ENCODE peak calls at places on chromosomes 12 and 14, in four cellular contexts. One of them, this sample, is unnamed. For H3K9me1, the result is how much of the 10 kb centered on the place peaks cover.

GRCh38 chr12:7583471-7583870 is 79.9 kb upstream of the CD163 start:
- DNase-seq in endothelial cell of umbilical vein: no peak
- DNase-seq in IMR-90: no peak
- DNase-seq in K562: no peak
- DNase-seq in this sample: no peak

GRCh38 chr14:22303589-22304195 is 285.3 kb downstream of the DAD1 start:
- DNase-seq in IMR-90: peak
- DNase-seq in endothelial cell of umbilical vein: peak
- DNase-seq in K562: no peak
- DNase-seq in this sample: no peak

GRCh38 chr12:1606021-1606622 is 11.7 kb upstream of the FBXL14 start:
- DNase-seq in K562: peak
- DNase-seq in endothelial cell of umbilical vein: peak
- DNase-seq in IMR-90: peak
- DNase-seq in this sample: peak

GRCh38 chr14:31529053-31529452 is 32.2 kb upstream of the NUBPL start:
- DNase-seq in endothelial cell of umbilical vein: no peak
- DNase-seq in IMR-90: peak
- DNase-seq in K562: no peak
- DNase-seq in this sample: no peak

GRCh38 chr14:70585221-70585620 is 15.2 kb downstream of the MED6 start:
- DNase-seq in K562: no peak
- DNase-seq in IMR-90: peak
- DNase-seq in endothelial cell of umbilical vein: no peak
- DNase-seq in this sample: no peak

GRCh38 chr14:101992708-101993107 is 28.3 kb downstream of the DYNC1H1 start:
- DNase-seq in K562: no peak
- DNase-seq in IMR-90: no peak
- DNase-seq in endothelial cell of umbilical vein: no peak
- DNase-seq in this sample: no peak

GRCh38 chr14:64736271-64737131 is 32.3 kb downstream of the PLEKHG3 start:
- DNase-seq in endothelial cell of umbilical vein: no peak
- DNase-seq in K562: peak
- DNase-seq in IMR-90: no peak
- DNase-seq in this sample: no peak

GRCh38 chr14:105180598-105181528 is at the start of gene NUDT14:
- DNase-seq in K562: peak
- DNase-seq in endothelial cell of umbilical vein: peak
- DNase-seq in IMR-90: peak
- DNase-seq in this sample: no peak

GRCh38 chr14:38210587-38211257 is 3.0 kb downstream of the SSTR1 start:
- DNase-seq in endothelial cell of umbilical vein: peak
- DNase-seq in K562: no peak
- DNase-seq in IMR-90: peak
- DNase-seq in this sample: no peak

GRCh38 chr14:100885196-100886030 is 18.1 kb downstream of the RTL1 start:
- DNase-seq in endothelial cell of umbilical vein: no peak
- DNase-seq in K562: no peak
- DNase-seq in IMR-90: no peak
- DNase-seq in this sample: no peak

GRCh38 chr14:33909380-33910084 is 41.3 kb downstream of the EGLN3 start:
- DNase-seq in IMR-90: no peak
- DNase-seq in K562: no peak
- DNase-seq in endothelial cell of umbilical vein: no peak
- DNase-seq in this sample: no peak

GRCh38 chr14:60757617-60758016 is 23.1 kb downstream of the MNAT1 start:
- DNase-seq in IMR-90: peak
- DNase-seq in K562: no peak
- DNase-seq in endothelial cell of umbilical vein: peak
- DNase-seq in this sample: peak

GRCh38 chr12:50505386-50505827 is 622 bp downstream of the DIP2B start:
- DNase-seq in K562: peak
- DNase-seq in endothelial cell of umbilical vein: peak
- DNase-seq in IMR-90: no peak
- DNase-seq in this sample: no peak

GRCh38 chr14:22781606-22782000 is 15.1 kb downstream of the OXA1L start:
- DNase-seq in K562: no peak
- DNase-seq in endothelial cell of umbilical vein: no peak
- DNase-seq in IMR-90: peak
- DNase-seq in this sample: no peak

GRCh38 chr14:99554184-99554583 is 49.8 kb downstream of the CCDC85C start:
- DNase-seq in IMR-90: no peak
- DNase-seq in K562: no peak
- DNase-seq in endothelial cell of umbilical vein: no peak
- DNase-seq in this sample: no peak

GRCh38 chr12:60112778-60113177 is 516.9 kb downstream of the SLC16A7 start:
- DNase-seq in IMR-90: no peak
- DNase-seq in K562: no peak
- DNase-seq in endothelial cell of umbilical vein: no peak
- DNase-seq in this sample: no peak

GRCh38 chr12:1842905-1843640 is 22.7 kb downstream of the LRTM2 start:
- DNase-seq in IMR-90: no peak
- DNase-seq in endothelial cell of umbilical vein: no peak
- DNase-seq in K562: no peak
- DNase-seq in this sample: no peak

GRCh38 chr12:31896514-31897039 is 62.6 kb upstream of the RESF1 start:
- DNase-seq in IMR-90: peak
- DNase-seq in K562: peak
- DNase-seq in endothelial cell of umbilical vein: peak
- DNase-seq in this sample: no peak

GRCh38 chr12:121762269-121762668 is 31.2 kb downstream of the RHOF start:
- DNase-seq in endothelial cell of umbilical vein: no peak
- DNase-seq in IMR-90: peak
- DNase-seq in K562: no peak
- DNase-seq in this sample: no peak
- H3K9me1 ChIP-seq in endothelial cell of umbilical vein: under half
- H3K9me1 ChIP-seq in IMR-90: under half
- H3K9me1 ChIP-seq in K562: under half
- H3K9me1 ChIP-seq in this sample: under half

GRCh38 chr14:103892247-103892646 is 36.0 kb upstream of the TDRD9 start:
- DNase-seq in K562: no peak
- DNase-seq in endothelial cell of umbilical vein: no peak
- DNase-seq in IMR-90: no peak
- DNase-seq in this sample: no peak

GRCh38 chr14:103890836-103891666 is 37.2 kb upstream of the TDRD9 start:
- DNase-seq in K562: no peak
- DNase-seq in IMR-90: no peak
- DNase-seq in endothelial cell of umbilical vein: no peak
- DNase-seq in this sample: no peak

GRCh38 chr14:103891667-103892215 is 36.5 kb upstream of the TDRD9 start:
- DNase-seq in IMR-90: no peak
- DNase-seq in endothelial cell of umbilical vein: no peak
- DNase-seq in K562: no peak
- DNase-seq in this sample: no peak

GRCh38 chr14:103889313-103890051 is 38.8 kb upstream of the TDRD9 start:
- DNase-seq in K562: peak
- DNase-seq in IMR-90: peak
- DNase-seq in endothelial cell of umbilical vein: no peak
- DNase-seq in this sample: no peak

GRCh38 chr14:103890052-103890371 is 38.2 kb upstream of the TDRD9 start:
- DNase-seq in IMR-90: no peak
- DNase-seq in endothelial cell of umbilical vein: no peak
- DNase-seq in K562: no peak
- DNase-seq in this sample: no peak
- H2AFZ ChIP-seq in IMR-90: no peak
- H2AFZ ChIP-seq in endothelial cell of umbilical vein: no peak
- H2AFZ ChIP-seq in K562: no peak
- H2AFZ ChIP-seq in this sample: no peak

GRCh38 chr12:96360550-96360949 is 39.7 kb downstream of the CDK17 start:
- DNase-seq in K562: no peak
- DNase-seq in endothelial cell of umbilical vein: no peak
- DNase-seq in IMR-90: no peak
- DNase-seq in this sample: no peak

GRCh38 chr12:96359328-96359727 is 40.9 kb downstream of the CDK17 start:
- DNase-seq in IMR-90: no peak
- DNase-seq in endothelial cell of umbilical vein: no peak
- DNase-seq in K562: no peak
- DNase-seq in this sample: no peak

GRCh38 chr12:96354326-96354725 is 45.9 kb downstream of the CDK17 start:
- DNase-seq in IMR-90: peak
- DNase-seq in K562: no peak
- DNase-seq in endothelial cell of umbilical vein: no peak
- DNase-seq in this sample: no peak

GRCh38 chr12:96354844-96355534 is 45.2 kb downstream of the CDK17 start:
- DNase-seq in IMR-90: no peak
- DNase-seq in K562: no peak
- DNase-seq in endothelial cell of umbilical vein: no peak
- DNase-seq in this sample: no peak

GRCh38 chr12:96356831-96357230 is 43.4 kb downstream of the CDK17 start:
- DNase-seq in IMR-90: no peak
- DNase-seq in K562: no peak
- DNase-seq in endothelial cell of umbilical vein: no peak
- DNase-seq in this sample: no peak
- H3K9me1 ChIP-seq in IMR-90: under half
- H3K9me1 ChIP-seq in K562: under half
- H3K9me1 ChIP-seq in endothelial cell of umbilical vein: under half
- H3K9me1 ChIP-seq in this sample: under half

GRCh38 chr14:97033556-97034081 is 236.4 kb downstream of the VRK1 start:
- DNase-seq in K562: no peak
- DNase-seq in endothelial cell of umbilical vein: no peak
- DNase-seq in IMR-90: no peak
- DNase-seq in this sample: no peak
- H2AFZ ChIP-seq in K562: no peak
- H2AFZ ChIP-seq in endothelial cell of umbilical vein: no peak
- H2AFZ ChIP-seq in IMR-90: no peak
- H2AFZ ChIP-seq in this sample: no peak

GRCh38 chr14:68666899-68667298 is 126.0 kb downstream of the ZFP36L1 start:
- DNase-seq in K562: no peak
- DNase-seq in IMR-90: no peak
- DNase-seq in endothelial cell of umbilical vein: no peak
- DNase-seq in this sample: no peak
- H3K9me1 ChIP-seq in K562: under half
- H3K9me1 ChIP-seq in IMR-90: under half
- H3K9me1 ChIP-seq in endothelial cell of umbilical vein: under half
- H3K9me1 ChIP-seq in this sample: under half

GRCh38 chr14:77036484-77037337 is 8.2 kb upstream of the IRF2BPL start:
- DNase-seq in IMR-90: no peak
- DNase-seq in endothelial cell of umbilical vein: no peak
- DNase-seq in K562: no peak
- DNase-seq in this sample: no peak

GRCh38 chr14:77037338-77037782 is 8.9 kb upstream of the IRF2BPL start:
- DNase-seq in endothelial cell of umbilical vein: no peak
- DNase-seq in K562: no peak
- DNase-seq in IMR-90: no peak
- DNase-seq in this sample: no peak

GRCh38 chr14:77039285-77040058 is 11.0 kb upstream of the IRF2BPL start:
- DNase-seq in endothelial cell of umbilical vein: peak
- DNase-seq in IMR-90: peak
- DNase-seq in K562: no peak
- DNase-seq in this sample: no peak

GRCh38 chr14:77040059-77040308 is 11.5 kb upstream of the IRF2BPL start:
- DNase-seq in endothelial cell of umbilical vein: no peak
- DNase-seq in K562: no peak
- DNase-seq in IMR-90: no peak
- DNase-seq in this sample: no peak

GRCh38 chr14:77037886-77038511 is 9.5 kb upstream of the IRF2BPL start:
- DNase-seq in endothelial cell of umbilical vein: peak
- DNase-seq in K562: no peak
- DNase-seq in IMR-90: no peak
- DNase-seq in this sample: no peak
- H2AFZ ChIP-seq in endothelial cell of umbilical vein: peak
- H2AFZ ChIP-seq in K562: peak
- H2AFZ ChIP-seq in IMR-90: peak
- H2AFZ ChIP-seq in this sample: no peak

GRCh38 chr12:92185052-92185451 is 39.4 kb upstream of the BTG1 start:
- DNase-seq in IMR-90: no peak
- DNase-seq in endothelial cell of umbilical vein: no peak
- DNase-seq in K562: no peak
- DNase-seq in this sample: no peak
- H3K9me1 ChIP-seq in IMR-90: under half
- H3K9me1 ChIP-seq in endothelial cell of umbilical vein: under half
- H3K9me1 ChIP-seq in K562: under half
- H3K9me1 ChIP-seq in this sample: under half

DNA sequence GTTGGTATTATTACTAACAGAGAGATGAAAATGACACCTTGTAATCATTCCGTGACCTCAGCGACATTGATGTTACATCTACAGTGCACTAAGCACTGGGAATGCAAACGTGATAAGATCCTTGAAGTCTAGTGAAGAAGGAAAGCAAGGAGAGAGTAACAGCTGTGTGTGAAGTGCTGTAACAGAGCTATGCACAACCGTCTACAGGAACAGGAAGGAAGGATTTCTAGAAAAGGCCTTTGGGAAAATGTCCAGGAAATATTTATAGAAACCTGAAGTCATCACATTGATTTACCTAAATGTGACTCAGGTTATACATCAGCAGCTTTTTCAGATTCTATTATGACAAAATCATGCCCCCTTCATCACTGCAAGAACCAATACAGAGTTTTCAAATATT is 304.2 kb upstream of the AMIGO2 start:
- DNase-seq in endothelial cell of umbilical vein: peak
- DNase-seq in K562: no peak
- DNase-seq in IMR-90: peak
- DNase-seq in this sample: no peak
- H2AFZ ChIP-seq in endothelial cell of umbilical vein: peak
- H2AFZ ChIP-seq in K562: no peak
- H2AFZ ChIP-seq in IMR-90: no peak
- H2AFZ ChIP-seq in this sample: peak

This sample was measured in keratinocyte.